ENCODE peak calls at places on chromosomes 5 and 9, in seven cellular contexts. K, F, Z, A, Y, X and J are unnamed samples.

GRCh38 chr9:96557921-96558320 is 61.7 kb downstream of the CDC14B start:
- DNase-seq in K (no peak), F (no peak), Z (no peak), A (no peak), Y (no peak), X (no peak), J (no peak)

GRCh38 chr5:95988877-95989276 is 27.2 kb upstream of the ELL2 start:
- DNase-seq in K (no peak), F (no peak), Z (no peak), A (no peak), Y (no peak), X (no peak), J (no peak)

GRCh38 chr9:32218100-32218767 is 166.2 kb upstream of the ACO1 start:
- DNase-seq in K (no peak), F (no peak), Z (no peak), A (no peak), Y (no peak), X (no peak), J (no peak)

GRCh38 chr5:66558562-66558961 is 37.6 kb upstream of the MAST4 start:
- DNase-seq in K (no peak), F (no peak), Z (no peak), A (no peak), Y (no peak), X (peak; percentile 5), J (no peak)

GRCh38 chr5:173801006-173801405 is 87.1 kb upstream of the CPEB4 start:
- DNase-seq in K (no peak), F (no peak), Z (no peak), A (no peak), Y (no peak), X (no peak), J (no peak)

GRCh38 chr5:168532471-168532870 is 3.4 kb downstream of the FBLL1 start:
- DNase-seq in K (no peak), F (no peak), Z (no peak), A (no peak), Y (no peak), X (no peak), J (no peak)

GRCh38 chr5:10009802-10010201 is 239.9 kb downstream of the ATPSCKMT start:
- DNase-seq in K (no peak), F (no peak), Z (no peak), A (no peak), Y (no peak), X (no peak), J (no peak)

GRCh38 chr9:11192993-11193392 is 580.2 kb upstream of the PTPRD start:
- DNase-seq in K (no peak), F (no peak), Z (no peak), A (no peak), Y (no peak), X (no peak), J (no peak)

GRCh38 chr5:93610581-93611167 is 27.7 kb downstream of the NR2F1 start:
- DNase-seq in K (no peak), F (no peak), Z (no peak), A (no peak), Y (no peak), X (peak; percentile 21), J (no peak)

GRCh38 chr5:35881758-35882157 is 25.1 kb downstream of the IL7R start:
- DNase-seq in K (no peak), F (no peak), Z (no peak), A (no peak), Y (no peak), X (no peak), J (no peak)

GRCh38 chr9:114072181-114073140 is 5.6 kb downstream of the AMBP start:
- DNase-seq in K (no peak), F (peak; percentile 35), Z (peak; percentile 27), A (no peak), Y (peak; percentile 64), X (no peak), J (peak; percentile 81)

GRCh38 chr9:5509573-5509972 is 758 bp upstream of the PDCD1LG2 start:
- DNase-seq in K (peak; percentile 89), F (no peak), Z (no peak), A (no peak), Y (no peak), X (peak; percentile 90), J (no peak)

GRCh38 chr5:141507387-141508091 is 18.7 kb downstream of the PCDHGC5 start:
- DNase-seq in K (no peak), F (no peak), Z (no peak), A (no peak), Y (peak; percentile 61), X (peak; percentile 96), J (peak; percentile 77)

GRCh38 chr5:157516016-157516415 is 56.0 kb downstream of the NIPAL4 start:
- DNase-seq in K (peak; percentile 78), F (peak; percentile 83), Z (no peak), A (no peak), Y (no peak), X (peak; percentile 91), J (no peak)

GRCh38 chr5:107739661-107740060 is 68.9 kb upstream of the EFNA5 start:
- DNase-seq in K (no peak), F (no peak), Z (no peak), A (no peak), Y (no peak), X (no peak), J (no peak)

GRCh38 chr5:125717209-125717608 is 706.0 kb upstream of the GRAMD2B start:
- DNase-seq in K (peak; percentile 76), F (no peak), Z (no peak), A (no peak), Y (no peak), X (peak; percentile 92), J (no peak)

GRCh38 chr9:125904155-125904841 is 157.1 kb downstream of the PBX3 start:
- DNase-seq in K (no peak), F (no peak), Z (no peak), A (no peak), Y (no peak), X (peak; percentile 57), J (no peak)

GRCh38 chr9:95641591-95641990 is 124.8 kb upstream of the PTCH1 start:
- DNase-seq in K (no peak), F (peak; percentile 45), Z (no peak), A (no peak), Y (no peak), X (no peak), J (no peak)

GRCh38 chr9:97470076-97470475 is 31.4 kb upstream of the TMOD1 start:
- DNase-seq in K (no peak), F (no peak), Z (no peak), A (no peak), Y (no peak), X (no peak), J (no peak)

GRCh38 chr5:59034498-59035186 is 451.8 kb downstream of the RAB3C start:
- DNase-seq in K (peak; percentile 60), F (no peak), Z (no peak), A (peak; percentile 59), Y (no peak), X (peak; percentile 66), J (no peak)

GRCh38 chr5:91269198-91269597 is 113.9 kb downstream of the ARRDC3 start:
- DNase-seq in K (no peak), F (no peak), Z (no peak), A (no peak), Y (no peak), X (no peak), J (no peak)

GRCh38 chr5:172644229-172644628 is 3.2 kb downstream of the NEURL1B start:
- DNase-seq in K (no peak), F (no peak), Z (no peak), A (no peak), Y (no peak), X (no peak), J (no peak)

GRCh38 chr9:33151007-33151557 is 16.1 kb downstream of the B4GALT1 start:
- DNase-seq in K (peak; percentile 94), F (peak; percentile 79), Z (no peak), A (no peak), Y (peak; percentile 72), X (peak; percentile 95), J (peak; percentile 82)

GRCh38 chr5:53376853-53377252 is 103.6 kb upstream of the FST start:
- DNase-seq in K (no peak), F (no peak), Z (no peak), A (no peak), Y (no peak), X (peak; percentile 46), J (no peak)

GRCh38 chr5:121174351-121174750 is 677.3 kb upstream of the FTMT start:
- DNase-seq in K (no peak), F (no peak), Z (no peak), A (no peak), Y (no peak), X (peak; percentile 26), J (no peak)

GRCh38 chr5:143350790-143351603 is 52.5 kb downstream of the NR3C1 start:
- DNase-seq in K (peak; percentile 91), F (no peak), Z (no peak), A (no peak), Y (no peak), X (peak; percentile 88), J (no peak)

GRCh38 chr9:37840560-37841194 is 40.1 kb downstream of the DCAF10 start:
- DNase-seq in K (peak; percentile 44), F (peak; percentile 35), Z (no peak), A (no peak), Y (no peak), X (peak; percentile 75), J (no peak)

GRCh38 chr5:136638084-136638483 is 272.7 kb upstream of the TRPC7 start:
- DNase-seq in K (no peak), F (no peak), Z (no peak), A (no peak), Y (no peak), X (no peak), J (no peak)

GRCh38 chr9:95815153-95815552 is 60.3 kb upstream of the ERCC6L2 start:
- DNase-seq in K (peak; percentile 81), F (no peak), Z (no peak), A (no peak), Y (no peak), X (peak; percentile 92), J (no peak)

GRCh38 chr9:91159664-91160121 is 202.0 kb downstream of the AUH start:
- DNase-seq in K (no peak), F (peak; percentile 51), Z (no peak), A (no peak), Y (peak; percentile 65), X (no peak), J (peak; percentile 73)

GRCh38 chr5:113371788-113372196 is 63.0 kb downstream of the TSSK1B start:
- DNase-seq in K (no peak), F (no peak), Z (no peak), A (no peak), Y (no peak), X (no peak), J (no peak)

GRCh38 chr5:58094031-58094430 is 365.9 kb downstream of the PLK2 start:
- DNase-seq in K (no peak), F (no peak), Z (no peak), A (no peak), Y (no peak), X (no peak), J (no peak)

GRCh38 chr9:97557606-97558095 is 56.2 kb downstream of the TMOD1 start:
- DNase-seq in K (no peak), F (peak; percentile 86), Z (peak; percentile 80), A (no peak), Y (peak; percentile 81), X (no peak), J (peak; percentile 84)

GRCh38 chr9:84667571-84668203 is 1.8 kb upstream of the NTRK2 start:
- DNase-seq in K (no peak), F (no peak), Z (no peak), A (no peak), Y (peak; percentile 21), X (peak; percentile 40), J (peak; percentile 38)

GRCh38 chr9:97880336-97880735 is 27.3 kb downstream of the FOXE1 start:
- DNase-seq in K (no peak), F (peak; percentile 70), Z (no peak), A (no peak), Y (no peak), X (peak; percentile 15), J (no peak)

GRCh38 chr9:117775576-117775975 is 71.4 kb downstream of the TLR4 start:
- DNase-seq in K (no peak), F (no peak), Z (no peak), A (no peak), Y (no peak), X (no peak), J (no peak)

GRCh38 chr5:67636091-67636490 is 439.5 kb upstream of the CD180 start:
- DNase-seq in K (no peak), F (no peak), Z (no peak), A (no peak), Y (peak; percentile 83), X (no peak), J (peak; percentile 89)

GRCh38 chr9:112127281-112127680 is 47.8 kb downstream of the SUSD1 start:
- DNase-seq in K (no peak), F (no peak), Z (no peak), A (no peak), Y (no peak), X (no peak), J (no peak)